ENCODE peak calls at places on chromosomes 13 and 19, in ten cellular contexts. A is omental fat pad; Z is cardiac fibroblast; Y is CD4-positive, alpha-beta T cell; E is thoracic aorta; I is CD8-positive, alpha-beta T cell; C is astrocyte of the spinal cord; N is A549; W is fibroblast of lung; D is H9. U is an unnamed sample.

GRCh38 chr19:18233224-18233825 is 7.1 kb upstream of the PDE4C start:
- DNase-seq in A (no peak), Y (peak), C (no peak), Z (peak), N (peak), D (peak), E (no peak), W (peak), I (peak), U (no peak)

GRCh38 chr13:78241278-78241919 is 322.8 kb upstream of the EDNRB start:
- DNase-seq in Y (no peak), A (no peak), D (peak), N (peak), Z (peak), C (peak), W (peak), I (no peak), E (no peak), U (no peak)

GRCh38 chr19:47725759-47726401 is 12.7 kb downstream of the EHD2 start:
- DNase-seq in Z (no peak), I (no peak), N (peak), C (no peak), A (no peak), W (no peak), E (no peak), Y (no peak), D (no peak), U (no peak)

GRCh38 chr13:85031771-85032170 is 767.4 kb downstream of the SLITRK6 start:
- DNase-seq in Y (no peak), Z (no peak), E (no peak), I (no peak), D (no peak), C (no peak), W (no peak), N (no peak), A (no peak), U (no peak)

GRCh38 chr19:54208784-54209057 is 8.1 kb downstream of the RPS9 start:
- DNase-seq in W (peak), I (no peak), D (no peak), A (no peak), C (no peak), E (no peak), Y (no peak), Z (no peak), N (peak), U (no peak)

GRCh38 chr13:114149774-114150740 is 17.6 kb upstream of the RASA3 start:
- DNase-seq in N (no peak), C (no peak), I (no peak), Y (no peak), A (no peak), D (no peak), Z (no peak), W (no peak), E (no peak), U (no peak)

GRCh38 chr19:46786236-46787039 is 2.0 kb downstream of the SLC1A5 start:
- DNase-seq in C (peak), W (peak), Y (peak), E (no peak), Z (peak), I (peak), D (no peak), A (peak), N (peak), U (no peak)

GRCh38 chr13:59898066-59898465 is 265.7 kb downstream of the DIAPH3 start:
- DNase-seq in W (no peak), A (no peak), N (no peak), I (no peak), E (no peak), Z (no peak), D (no peak), C (no peak), Y (no peak), U (no peak)

GRCh38 chr19:49481020-49481683 is 6.3 kb upstream of the RPL13A start:
- DNase-seq in C (no peak), I (no peak), W (no peak), Y (no peak), E (no peak), D (peak), N (no peak), Z (no peak), A (no peak), U (no peak)

GRCh38 chr19:48487944-48488343 is 18.8 kb downstream of the CYTH2 start:
- DNase-seq in Z (peak), W (peak), A (peak), C (peak), Y (no peak), I (no peak), E (peak), D (no peak), N (peak), U (no peak)

GRCh38 chr13:99199541-99200432 is 867 bp upstream of the UBAC2 start:
- DNase-seq in D (no peak), C (peak), W (peak), N (no peak), I (peak), A (no peak), Y (no peak), E (no peak), Z (peak), U (no peak)

GRCh38 chr19:38516802-38517201 is 83.3 kb downstream of the RYR1 start:
- DNase-seq in N (no peak), I (no peak), A (no peak), C (no peak), Z (no peak), W (no peak), D (no peak), Y (no peak), E (no peak), U (no peak)

GRCh38 chr13:21657538-21657937 is 13.3 kb upstream of the FGF9 start:
- DNase-seq in C (peak), A (no peak), Y (no peak), I (no peak), D (no peak), W (peak), Z (peak), N (no peak), E (no peak), U (no peak)

GRCh38 chr19:5718579-5719273 is 1.2 kb downstream of the LONP1 start:
- DNase-seq in Y (no peak), C (peak), D (no peak), Z (peak), W (peak), I (no peak), N (peak), A (no peak), E (no peak), U (no peak)

GRCh38 chr13:93715866-93716265 is 489.3 kb downstream of the GPC6 start:
- DNase-seq in N (no peak), Y (no peak), A (no peak), Z (peak), D (no peak), E (no peak), I (no peak), C (no peak), W (no peak), U (no peak)

GRCh38 chr19:36604656-36605100 is 435 bp upstream of the ZNF382 start:
- DNase-seq in D (peak), C (peak), N (no peak), E (peak), Z (peak), A (peak), I (peak), Y (peak), W (peak), U (no peak)

GRCh38 chr13:57624565-57625435 is 6.7 kb upstream of the PCDH17 start:
- DNase-seq in E (no peak), Y (no peak), C (peak), W (peak), A (no peak), N (peak), D (peak), Z (peak), I (no peak), U (no peak)

GRCh38 chr19:24074720-24075119 is 12.3 kb upstream of the ZNF254 start:
- DNase-seq in I (no peak), D (no peak), Z (peak), C (peak), N (no peak), E (no peak), Y (no peak), W (peak), A (no peak), U (peak)

GRCh38 chr19:19530423-19530804 is 1.7 kb downstream of the YJEFN3 start:
- DNase-seq in Y (no peak), Z (peak), A (no peak), W (no peak), N (no peak), I (no peak), E (no peak), D (no peak), C (no peak), U (no peak)

GRCh38 chr19:27876489-27876888 is 1336.5 kb downstream of the UQCRFS1 start:
- DNase-seq in I (no peak), W (no peak), Z (no peak), N (no peak), D (no peak), Y (no peak), C (no peak), E (no peak), A (no peak), U (peak)

GRCh38 chr13:113947321-113948033 is 26.4 kb downstream of the C13orf46 start:
- DNase-seq in I (no peak), W (no peak), Y (no peak), D (peak), A (no peak), E (peak), N (peak), Z (peak), C (no peak), U (no peak)

GRCh38 chr13:34172048-34172447 is 354.1 kb downstream of the RFC3 start:
- DNase-seq in A (no peak), W (no peak), N (no peak), D (no peak), Y (no peak), C (no peak), I (no peak), E (no peak), Z (peak), U (no peak)

GRCh38 chr13:102183509-102184182 is 218.2 kb downstream of the FGF14 start:
- DNase-seq in Z (no peak), A (no peak), D (no peak), W (no peak), N (no peak), E (no peak), I (no peak), C (no peak), Y (no peak), U (no peak)

GRCh38 chr19:34504273-34504808 is 22.8 kb downstream of the WTIP start:
- DNase-seq in C (no peak), Z (no peak), Y (no peak), N (no peak), E (no peak), A (no peak), W (no peak), D (no peak), I (no peak), U (peak)

GRCh38 chr13:35496761-35497386 is 20.4 kb upstream of the MAB21L1 start:
- DNase-seq in A (no peak), N (no peak), W (no peak), D (no peak), I (no peak), E (no peak), Z (peak), C (no peak), Y (no peak), U (no peak)

GRCh38 chr13:113785051-113786010 is 26.3 kb downstream of the TMEM255B start:
- DNase-seq in D (no peak), Y (no peak), I (no peak), Z (peak), W (peak), N (no peak), A (peak), E (no peak), C (peak), U (no peak)

GRCh38 chr19:49758292-49758691 is 4.8 kb downstream of the TSKS start:
- DNase-seq in D (no peak), C (peak), N (no peak), Y (no peak), A (no peak), W (peak), Z (peak), E (no peak), I (no peak), U (no peak)

GRCh38 chr19:2014731-2015610 is 543 bp downstream of the BTBD2 start:
- DNase-seq in A (no peak), Z (no peak), C (no peak), W (no peak), Y (no peak), I (peak), N (no peak), E (no peak), D (no peak), U (no peak)

GRCh38 chr19:50705422-50706019 is 14.1 kb downstream of the SHANK1 start:
- DNase-seq in N (peak), C (peak), W (peak), D (peak), Y (no peak), Z (peak), A (no peak), I (peak), E (no peak), U (no peak)

GRCh38 chr13:80039000-80039399 is 301.9 kb downstream of the SPRY2 start:
- DNase-seq in Z (no peak), I (no peak), D (no peak), C (no peak), N (no peak), A (no peak), Y (no peak), E (no peak), W (no peak), U (no peak)

GRCh38 chr19:8224394-8225145 is 15.4 kb downstream of the CERS4 start:
- DNase-seq in Z (peak), I (no peak), C (no peak), A (no peak), N (peak), D (no peak), Y (no peak), E (no peak), W (no peak), U (no peak)

GRCh38 chr19:18496167-18496979 is 25.5 kb downstream of the ELL start:
- DNase-seq in W (peak), A (no peak), D (no peak), C (peak), E (no peak), N (peak), I (peak), Y (peak), Z (peak), U (no peak)

GRCh38 chr19:15292847-15293582 is 39.3 kb downstream of the BRD4 start:
- DNase-seq in Z (no peak), N (no peak), A (no peak), E (no peak), C (no peak), Y (no peak), W (no peak), I (no peak), D (no peak), U (no peak)

GRCh38 chr13:109468123-109468522 is 318.3 kb downstream of the IRS2 start:
- DNase-seq in E (no peak), W (no peak), D (no peak), I (no peak), Z (no peak), A (no peak), Y (no peak), C (no peak), N (no peak), U (no peak)

GRCh38 chr19:16830679-16831078 is 1.5 kb downstream of the SIN3B start:
- DNase-seq in N (no peak), Z (peak), W (peak), A (no peak), E (no peak), Y (no peak), I (no peak), C (peak), D (no peak), U (no peak)

GRCh38 chr13:36323951-36324566 is 22.1 kb downstream of the SPART start:
- DNase-seq in A (no peak), C (peak), D (no peak), W (peak), Y (no peak), E (no peak), Z (no peak), I (no peak), N (peak), U (no peak)

GRCh38 chr19:39557791-39558622 is 18.0 kb upstream of the EID2 start:
- DNase-seq in E (no peak), C (peak), I (no peak), Z (no peak), N (no peak), Y (no peak), D (no peak), W (no peak), A (no peak), U (no peak)

GRCh38 chr13:48680756-48681392 is 27.1 kb downstream of the CYSLTR2 start:
- DNase-seq in A (no peak), N (no peak), Z (no peak), W (no peak), Y (no peak), C (no peak), D (no peak), E (no peak), I (no peak), U (no peak)

DNA sequence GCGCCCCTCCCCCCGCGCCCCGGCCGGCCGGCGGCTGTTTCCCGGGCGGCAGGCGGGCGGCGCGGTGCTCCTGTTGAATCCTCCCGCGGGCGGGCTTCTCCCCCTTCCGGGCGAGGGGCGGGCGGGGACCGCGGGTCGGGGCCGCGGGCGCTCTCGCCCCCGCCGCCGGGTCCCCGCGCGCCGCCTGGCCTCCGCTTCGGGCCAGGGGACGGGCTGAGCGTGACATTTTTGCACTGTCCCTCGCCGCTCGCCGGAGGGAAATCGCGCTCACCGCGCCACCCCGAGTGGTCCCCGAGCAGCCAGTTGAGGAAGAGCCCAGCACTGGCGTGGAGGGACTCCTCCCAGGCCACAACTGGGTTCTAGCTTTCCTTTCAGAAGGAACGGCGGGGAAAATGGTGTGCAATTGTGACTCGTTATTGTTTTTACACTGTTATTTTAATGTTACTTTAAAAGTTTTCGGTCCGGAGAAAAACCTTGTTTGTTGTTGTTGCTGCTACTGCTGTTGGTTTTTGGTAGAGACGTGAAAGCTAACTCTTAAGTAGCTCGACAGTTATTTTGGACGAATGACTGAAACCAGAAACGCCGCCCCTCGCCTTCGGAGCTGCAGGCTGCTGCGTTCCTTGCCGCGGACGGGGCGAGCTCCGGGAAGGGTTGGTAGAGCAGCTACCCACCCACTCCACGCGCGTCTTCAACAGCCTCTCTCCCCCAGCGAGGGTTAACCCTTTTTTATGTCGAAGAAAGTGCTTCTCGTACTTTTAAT is 942 bp downstream of the PDS5B start:
- DNase-seq in C (peak), Y (peak), W (peak), N (peak), D (peak), E (peak), Z (peak), A (peak), I (peak), U (peak)
- TF ChIP-seq CTCF in C (no peak), Y (no peak), W (no peak), N (no peak), D (no peak), E (no peak), Z (peak), A (no peak), I (no peak), U (peak)

DNA sequence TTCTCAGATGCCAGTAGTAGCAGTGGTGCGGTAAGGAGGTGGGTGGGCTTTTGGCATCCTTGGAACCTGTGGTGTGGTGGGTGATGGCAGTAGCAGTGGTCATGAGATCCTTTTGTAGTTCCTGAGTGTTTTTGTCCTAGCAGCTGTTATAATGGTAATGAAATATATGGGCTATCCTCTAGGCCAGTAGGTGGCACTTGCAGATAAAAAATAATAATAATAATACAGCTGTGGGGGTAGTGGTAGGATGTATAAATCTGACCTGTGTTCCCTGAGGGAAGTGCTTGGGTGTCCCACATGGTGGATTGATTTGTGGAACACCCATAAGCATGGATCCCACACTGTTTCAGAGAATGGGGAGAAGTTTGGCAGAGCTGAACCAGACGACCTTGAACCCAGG is 334.0 kb downstream of the SLITRK5 start:
- DNase-seq in D (no peak), Z (no peak), W (no peak), Y (no peak), I (no peak), A (no peak), C (no peak), E (no peak), N (no peak), U (no peak)
- TF ChIP-seq CTCF in D (peak), Z (no peak), W (peak), Y (no peak), I (no peak), A (no peak), C (peak), E (no peak), N (no peak), U (no peak)

DNA sequence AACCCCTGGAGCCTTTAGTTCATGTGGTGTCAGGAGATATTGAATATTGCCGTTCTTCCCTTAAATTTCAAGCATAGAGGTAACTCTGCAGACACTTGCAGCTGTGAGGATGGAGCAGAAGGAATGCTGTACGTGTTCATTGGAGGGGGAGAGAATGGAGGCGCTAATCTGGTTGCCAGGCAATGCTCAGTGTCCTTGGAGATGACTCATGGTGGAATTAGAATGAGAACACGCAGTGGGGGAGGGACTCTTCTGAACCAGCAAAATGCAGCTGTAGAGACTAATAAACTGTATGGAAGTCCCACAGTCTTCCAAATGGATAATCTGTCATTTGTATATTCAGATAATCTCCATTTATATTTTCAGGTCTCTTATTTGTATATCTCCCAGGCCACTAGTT is 20.9 kb upstream of the ZNF835 start:
- DNase-seq in E (no peak), C (no peak), D (no peak), Y (no peak), Z (peak), N (no peak), I (no peak), A (no peak), W (no peak), U (no peak)
- TF ChIP-seq CTCF in E (no peak), C (no peak), D (no peak), Y (no peak), Z (no peak), N (no peak), I (no peak), A (no peak), W (no peak), U (no peak)

GRCh38 chr19:44810555-44811447 is 1.9 kb downstream of the BCAM start:
- DNase-seq in I (no peak), W (no peak), D (no peak), N (no peak), Z (no peak), E (no peak), C (no peak), A (no peak), Y (no peak), U (no peak)

GRCh38 chr19:44813331-44814131 is 4.6 kb downstream of the BCAM start:
- DNase-seq in A (no peak), N (no peak), D (peak), Z (no peak), W (no peak), E (no peak), Y (no peak), C (no peak), I (no peak), U (no peak)

GRCh38 chr19:44814132-44814470 is 5.2 kb downstream of the BCAM start:
- DNase-seq in A (no peak), W (no peak), Z (no peak), E (no peak), I (no peak), N (no peak), Y (no peak), C (no peak), D (no peak), U (no peak)

GRCh38 chr19:44809856-44810554 is 1.1 kb downstream of the BCAM start:
- DNase-seq in W (no peak), C (no peak), E (no peak), D (no peak), Z (no peak), A (no peak), N (no peak), I (no peak), Y (no peak), U (no peak)

GRCh38 chr19:44812142-44812718 is 3.3 kb downstream of the BCAM start:
- DNase-seq in D (no peak), E (no peak), N (no peak), Z (no peak), C (no peak), A (no peak), Y (no peak), I (no peak), W (no peak), U (no peak)
- TF ChIP-seq CTCF in D (no peak), E (no peak), N (no peak), Z (no peak), C (no peak), A (no peak), Y (no peak), I (no peak), W (no peak), U (no peak)